ENCODE peak calls at places on chromosome 1, in five cellular contexts. P, U, E, R and J are unnamed samples.

GRCh38 chr1:17711962-17712361 is 43.2 kb upstream of the ACTL8 start:
- DNase-seq in P (no peak), U (no peak), E (no peak), R (no peak), J (no peak)

GRCh38 chr1:71788113-71788512 is 494.2 kb downstream of the NEGR1 start:
- DNase-seq in P (no peak), U (no peak), E (no peak), R (no peak), J (no peak)

GRCh38 chr1:242872521-242872920 is 348.0 kb upstream of the PLD5 start:
- DNase-seq in P (no peak), U (no peak), E (no peak), R (no peak), J (no peak)

GRCh38 chr1:12488666-12489354 is 129.2 kb downstream of the DHRS3 start:
- DNase-seq in P (no peak), U (no peak), E (no peak), R (no peak), J (no peak)

GRCh38 chr1:67855944-67856343 is 22.7 kb upstream of the GNG12 start:
- DNase-seq in P (no peak), U (no peak), E (no peak), R (no peak), J (no peak)

GRCh38 chr1:188782220-188782841 is 1695.3 kb downstream of the BRINP3 start:
- DNase-seq in P (no peak), U (peak), E (peak), R (no peak), J (peak)

GRCh38 chr1:39116116-39116607 is 88.3 kb upstream of the MACF1 start:
- DNase-seq in P (no peak), U (no peak), E (no peak), R (no peak), J (no peak)

GRCh38 chr1:28494737-28495136 is 11.1 kb upstream of the RCC1 start:
- DNase-seq in P (no peak), U (no peak), E (no peak), R (no peak), J (no peak)

GRCh38 chr1:241229216-241229615 is 127.8 kb downstream of the RGS7 start:
- DNase-seq in P (no peak), U (no peak), E (no peak), R (no peak), J (no peak)

GRCh38 chr1:110914676-110915075 is 41.7 kb downstream of the CD53 start:
- DNase-seq in P (no peak), U (no peak), E (no peak), R (no peak), J (no peak)

GRCh38 chr1:1434131-1434811 is 1.2 kb upstream of the VWA1 start:
- DNase-seq in P (no peak), U (peak), E (no peak), R (no peak), J (no peak)

GRCh38 chr1:171279678-171280077 is 31.4 kb downstream of the FMO1 start:
- DNase-seq in P (no peak), U (no peak), E (no peak), R (no peak), J (no peak)

GRCh38 chr1:21383785-21384401 is 56.0 kb upstream of the NBPF3 start:
- DNase-seq in P (no peak), U (no peak), E (no peak), R (no peak), J (no peak)

GRCh38 chr1:161730050-161730564 is 8.8 kb downstream of the FCRLB start:
- DNase-seq in P (no peak), U (no peak), E (no peak), R (no peak), J (no peak)

GRCh38 chr1:151831605-151832004 is at the start of gene RORC:
- DNase-seq in P (no peak), U (no peak), E (no peak), R (no peak), J (no peak)

GRCh38 chr1:94621802-94622201 is 80.2 kb upstream of the F3 start:
- DNase-seq in P (no peak), U (no peak), E (no peak), R (no peak), J (no peak)

GRCh38 chr1:217311766-217312165 is 319.1 kb downstream of the GPATCH2 start:
- DNase-seq in P (no peak), U (peak), E (no peak), R (no peak), J (no peak)

GRCh38 chr1:236471653-236472052 is 52.1 kb upstream of the LGALS8 start:
- DNase-seq in P (no peak), U (peak), E (no peak), R (no peak), J (no peak)

GRCh38 chr1:229781453-229781852 is 155.4 kb downstream of the URB2 start:
- DNase-seq in P (no peak), U (peak), E (no peak), R (no peak), J (peak)

GRCh38 chr1:182847105-182847504 is 8.0 kb downstream of the DHX9 start:
- DNase-seq in P (no peak), U (no peak), E (no peak), R (no peak), J (no peak)

GRCh38 chr1:53346814-53347176 is 18.9 kb upstream of the LRP8 start:
- DNase-seq in P (no peak), U (no peak), E (no peak), R (no peak), J (no peak)